ENCODE peak calls at places on chromosomes 16 and 17, in six cellular contexts. One of them, this sample, is unnamed. For H3K27me3, the result is how much of the 10 kb centered on the place peaks cover.

GRCh38 chr17:53724726-53725125 is 98.0 kb upstream of the KIF2B start:
- DNase-seq in psoas muscle: no peak
- DNase-seq in ovary: no peak
- DNase-seq in stomach: no peak
- DNase-seq in adrenal gland: no peak
- DNase-seq in right atrium auricular region: no peak
- DNase-seq in this sample: no peak

GRCh38 chr17:41655611-41656111 is 31.3 kb upstream of the KRT17 start:
- DNase-seq in psoas muscle: no peak
- DNase-seq in ovary: no peak
- DNase-seq in stomach: peak
- DNase-seq in adrenal gland: peak
- DNase-seq in right atrium auricular region: no peak
- DNase-seq in this sample: no peak

GRCh38 chr16:27922433-27922832 is 141.1 kb downstream of the GSG1L start:
- DNase-seq in psoas muscle: no peak
- DNase-seq in ovary: no peak
- DNase-seq in stomach: no peak
- DNase-seq in adrenal gland: no peak
- DNase-seq in right atrium auricular region: no peak
- DNase-seq in this sample: no peak

GRCh38 chr17:10071141-10071540 is 127.3 kb downstream of the GAS7 start:
- DNase-seq in psoas muscle: no peak
- DNase-seq in ovary: no peak
- DNase-seq in stomach: no peak
- DNase-seq in adrenal gland: no peak
- DNase-seq in right atrium auricular region: no peak
- DNase-seq in this sample: no peak

GRCh38 chr16:3180445-3180878 is 7.5 kb upstream of the OR1F1 start:
- DNase-seq in psoas muscle: no peak
- DNase-seq in ovary: no peak
- DNase-seq in stomach: no peak
- DNase-seq in adrenal gland: no peak
- DNase-seq in right atrium auricular region: no peak
- DNase-seq in this sample: no peak

GRCh38 chr17:8436169-8436932 is 667 bp downstream of the NDEL1 start:
- DNase-seq in psoas muscle: peak
- DNase-seq in ovary: no peak
- DNase-seq in stomach: peak
- DNase-seq in adrenal gland: peak
- DNase-seq in right atrium auricular region: peak
- DNase-seq in this sample: no peak

GRCh38 chr17:5553479-5553878 is 30.8 kb downstream of the NLRP1 start:
- DNase-seq in psoas muscle: no peak
- DNase-seq in ovary: no peak
- DNase-seq in stomach: no peak
- DNase-seq in adrenal gland: no peak
- DNase-seq in right atrium auricular region: no peak
- DNase-seq in this sample: no peak

GRCh38 chr16:56450275-56450889 is 750 bp downstream of the NUDT21 start:
- DNase-seq in psoas muscle: no peak
- DNase-seq in ovary: no peak
- DNase-seq in stomach: no peak
- DNase-seq in adrenal gland: no peak
- DNase-seq in right atrium auricular region: no peak
- DNase-seq in this sample: no peak

GRCh38 chr17:35167666-35168065 is 20.0 kb downstream of the UNC45B start:
- DNase-seq in psoas muscle: no peak
- DNase-seq in ovary: no peak
- DNase-seq in stomach: no peak
- DNase-seq in adrenal gland: no peak
- DNase-seq in right atrium auricular region: no peak
- DNase-seq in this sample: no peak

GRCh38 chr17:57785032-57785431 is 39.9 kb upstream of the CCDC182 start:
- DNase-seq in psoas muscle: no peak
- DNase-seq in ovary: no peak
- DNase-seq in stomach: no peak
- DNase-seq in adrenal gland: peak
- DNase-seq in right atrium auricular region: no peak
- DNase-seq in this sample: no peak

GRCh38 chr16:11587643-11588247 is 1.0 kb upstream of the LITAF start:
- DNase-seq in psoas muscle: no peak
- DNase-seq in ovary: no peak
- DNase-seq in stomach: no peak
- DNase-seq in adrenal gland: no peak
- DNase-seq in right atrium auricular region: no peak
- DNase-seq in this sample: no peak

GRCh38 chr17:79219208-79219935 is 144.7 kb downstream of the ENGASE start:
- DNase-seq in psoas muscle: no peak
- DNase-seq in ovary: no peak
- DNase-seq in stomach: no peak
- DNase-seq in adrenal gland: no peak
- DNase-seq in right atrium auricular region: no peak
- DNase-seq in this sample: no peak

GRCh38 chr17:57357392-57357784 is 101.1 kb downstream of the MSI2 start:
- DNase-seq in psoas muscle: peak
- DNase-seq in ovary: peak
- DNase-seq in stomach: peak
- DNase-seq in adrenal gland: peak
- DNase-seq in right atrium auricular region: no peak
- DNase-seq in this sample: no peak

GRCh38 chr16:83626676-83627075 is 181.1 kb upstream of the HSBP1 start:
- DNase-seq in psoas muscle: no peak
- DNase-seq in ovary: no peak
- DNase-seq in stomach: no peak
- DNase-seq in adrenal gland: no peak
- DNase-seq in right atrium auricular region: peak
- DNase-seq in this sample: no peak

GRCh38 chr17:17761894-17762781 is 74.6 kb downstream of the SREBF1 start:
- DNase-seq in psoas muscle: no peak
- DNase-seq in ovary: no peak
- DNase-seq in stomach: no peak
- DNase-seq in adrenal gland: no peak
- DNase-seq in right atrium auricular region: no peak
- DNase-seq in this sample: no peak

GRCh38 chr17:13784466-13784865 is 182.7 kb upstream of the HS3ST3A1 start:
- DNase-seq in psoas muscle: no peak
- DNase-seq in ovary: no peak
- DNase-seq in stomach: no peak
- DNase-seq in adrenal gland: no peak
- DNase-seq in right atrium auricular region: no peak
- DNase-seq in this sample: no peak

GRCh38 chr17:46013502-46014165 is 14.6 kb downstream of the STH start:
- DNase-seq in psoas muscle: no peak
- DNase-seq in ovary: no peak
- DNase-seq in stomach: no peak
- DNase-seq in adrenal gland: no peak
- DNase-seq in right atrium auricular region: no peak
- DNase-seq in this sample: no peak

GRCh38 chr17:29126268-29126923 is 53.8 kb downstream of the MYO18A start:
- DNase-seq in psoas muscle: no peak
- DNase-seq in ovary: no peak
- DNase-seq in stomach: no peak
- DNase-seq in adrenal gland: no peak
- DNase-seq in right atrium auricular region: no peak
- DNase-seq in this sample: no peak

GRCh38 chr17:29124135-29124930 is 55.9 kb downstream of the MYO18A start:
- DNase-seq in psoas muscle: no peak
- DNase-seq in ovary: no peak
- DNase-seq in stomach: peak
- DNase-seq in adrenal gland: peak
- DNase-seq in right atrium auricular region: peak
- DNase-seq in this sample: no peak

GRCh38 chr17:29125651-29126050 is 54.5 kb downstream of the MYO18A start:
- DNase-seq in psoas muscle: no peak
- DNase-seq in ovary: no peak
- DNase-seq in stomach: no peak
- DNase-seq in adrenal gland: no peak
- DNase-seq in right atrium auricular region: no peak
- DNase-seq in this sample: no peak

GRCh38 chr17:29123111-29123510 is 57.1 kb downstream of the MYO18A start:
- DNase-seq in psoas muscle: no peak
- DNase-seq in ovary: no peak
- DNase-seq in stomach: no peak
- DNase-seq in adrenal gland: no peak
- DNase-seq in right atrium auricular region: no peak
- DNase-seq in this sample: no peak

GRCh38 chr17:29124931-29125270 is 55.3 kb downstream of the MYO18A start:
- DNase-seq in psoas muscle: peak
- DNase-seq in ovary: no peak
- DNase-seq in stomach: peak
- DNase-seq in adrenal gland: peak
- DNase-seq in right atrium auricular region: no peak
- DNase-seq in this sample: no peak
- H3K27me3 ChIP-seq in psoas muscle: under half
- H3K27me3 ChIP-seq in ovary: under half
- H3K27me3 ChIP-seq in stomach: under half
- H3K27me3 ChIP-seq in adrenal gland: under half
- H3K27me3 ChIP-seq in right atrium auricular region: under half
- H3K27me3 ChIP-seq in this sample: under half

DNA sequence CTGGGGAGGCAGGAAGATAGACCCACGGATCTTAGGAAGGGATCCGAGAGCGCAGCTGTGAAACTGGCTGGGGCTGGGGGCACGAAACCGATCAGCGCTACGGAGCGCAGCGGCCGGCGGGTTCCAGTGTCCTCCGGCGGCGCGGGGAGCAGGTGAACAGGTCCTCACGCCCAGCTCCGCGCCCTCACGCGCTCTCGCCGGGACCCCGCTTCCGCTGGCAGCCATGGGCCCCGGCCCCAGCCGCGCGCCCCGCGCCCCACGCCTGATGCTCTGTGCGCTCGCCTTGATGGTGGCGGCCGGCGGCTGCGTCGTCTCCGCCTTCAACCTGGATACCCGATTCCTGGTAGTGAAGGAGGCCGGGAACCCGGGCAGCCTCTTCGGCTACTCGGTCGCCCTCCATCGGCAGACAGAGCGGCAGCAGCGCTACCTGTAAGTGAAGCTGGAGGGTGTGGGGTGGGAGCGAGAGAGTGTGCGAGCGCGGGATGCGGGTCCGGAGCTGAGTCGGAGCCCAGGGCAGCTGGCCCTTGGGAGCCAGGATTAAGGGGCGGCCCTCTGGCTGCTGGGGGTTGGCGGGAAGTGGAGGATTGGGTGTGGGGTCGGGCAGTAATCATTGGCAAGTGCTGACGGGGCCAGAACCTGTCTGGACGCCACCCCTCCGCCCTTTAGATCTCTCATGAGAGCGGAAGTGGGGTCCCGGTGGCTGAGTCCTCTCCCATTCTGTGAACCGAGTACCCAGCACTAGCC is 479 bp downstream of the ITGA3 start:
- DNase-seq in psoas muscle: peak
- DNase-seq in ovary: peak
- DNase-seq in stomach: peak
- DNase-seq in adrenal gland: peak
- DNase-seq in right atrium auricular region: peak
- DNase-seq in this sample: no peak
- TF ChIP-seq CTCF in psoas muscle: peak
- TF ChIP-seq CTCF in ovary: peak
- TF ChIP-seq CTCF in stomach: no peak
- TF ChIP-seq CTCF in adrenal gland: peak
- TF ChIP-seq CTCF in right atrium auricular region: peak
- TF ChIP-seq CTCF in this sample: peak

DNA sequence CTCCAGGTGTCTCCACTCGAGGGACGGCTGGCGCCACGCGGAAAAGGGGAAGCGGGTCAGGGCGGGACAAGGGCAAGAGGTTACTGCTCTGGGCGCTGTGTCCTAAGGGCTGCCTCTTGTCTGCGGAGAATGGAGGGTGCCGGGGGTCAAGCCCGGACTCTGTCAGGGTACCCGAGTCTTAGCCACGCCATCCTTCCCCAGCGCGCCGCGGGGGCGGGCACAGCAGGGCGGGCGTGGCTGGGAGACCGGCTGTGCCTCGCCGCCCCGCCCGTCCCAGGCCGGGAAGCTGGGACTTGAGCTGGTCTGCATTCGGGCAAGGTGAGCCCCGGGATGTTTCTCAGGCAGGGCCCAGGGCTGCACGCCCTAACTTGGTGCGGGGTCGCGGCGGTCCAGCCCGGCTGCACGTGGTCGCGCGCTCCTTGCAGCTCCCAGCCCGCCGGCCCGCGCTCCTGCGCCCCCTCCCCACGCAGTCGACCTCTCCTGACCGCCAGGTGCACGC is 6.2 kb upstream of the ACTG1 start:
- DNase-seq in psoas muscle: peak
- DNase-seq in ovary: no peak
- DNase-seq in stomach: peak
- DNase-seq in adrenal gland: no peak
- DNase-seq in right atrium auricular region: no peak
- DNase-seq in this sample: no peak
- H3K4me3 ChIP-seq in psoas muscle: peak
- H3K4me3 ChIP-seq in ovary: peak
- H3K4me3 ChIP-seq in stomach: peak
- H3K4me3 ChIP-seq in adrenal gland: no peak
- H3K4me3 ChIP-seq in right atrium auricular region: peak
- H3K4me3 ChIP-seq in this sample: peak

GRCh38 chr17:77804796-77805426 is 153.6 kb upstream of the TNRC6C start:
- DNase-seq in psoas muscle: no peak
- DNase-seq in ovary: no peak
- DNase-seq in stomach: no peak
- DNase-seq in adrenal gland: no peak
- DNase-seq in right atrium auricular region: no peak
- DNase-seq in this sample: no peak

GRCh38 chr17:77802333-77802615 is 156.2 kb upstream of the TNRC6C start:
- DNase-seq in psoas muscle: no peak
- DNase-seq in ovary: no peak
- DNase-seq in stomach: no peak
- DNase-seq in adrenal gland: no peak
- DNase-seq in right atrium auricular region: no peak
- DNase-seq in this sample: no peak

GRCh38 chr17:77801545-77802332 is 156.8 kb upstream of the TNRC6C start:
- DNase-seq in psoas muscle: no peak
- DNase-seq in ovary: no peak
- DNase-seq in stomach: no peak
- DNase-seq in adrenal gland: no peak
- DNase-seq in right atrium auricular region: no peak
- DNase-seq in this sample: no peak

GRCh38 chr17:77802811-77803220 is 155.7 kb upstream of the TNRC6C start:
- DNase-seq in psoas muscle: no peak
- DNase-seq in ovary: no peak
- DNase-seq in stomach: no peak
- DNase-seq in adrenal gland: peak
- DNase-seq in right atrium auricular region: no peak
- DNase-seq in this sample: no peak

GRCh38 chr17:77803726-77804125 is 154.8 kb upstream of the TNRC6C start:
- DNase-seq in psoas muscle: no peak
- DNase-seq in ovary: no peak
- DNase-seq in stomach: no peak
- DNase-seq in adrenal gland: no peak
- DNase-seq in right atrium auricular region: no peak
- DNase-seq in this sample: no peak
- H3K27me3 ChIP-seq in psoas muscle: under half
- H3K27me3 ChIP-seq in ovary: under half
- H3K27me3 ChIP-seq in stomach: under half
- H3K27me3 ChIP-seq in adrenal gland: under half
- H3K27me3 ChIP-seq in right atrium auricular region: under half
- H3K27me3 ChIP-seq in this sample: under half

GRCh38 chr17:71304498-71305158 is 816.2 kb upstream of the SOX9 start:
- DNase-seq in psoas muscle: no peak
- DNase-seq in ovary: no peak
- DNase-seq in stomach: no peak
- DNase-seq in adrenal gland: no peak
- DNase-seq in right atrium auricular region: no peak
- DNase-seq in this sample: no peak
- TF ChIP-seq CTCF in psoas muscle: no peak
- TF ChIP-seq CTCF in ovary: no peak
- TF ChIP-seq CTCF in stomach: no peak
- TF ChIP-seq CTCF in adrenal gland: no peak
- TF ChIP-seq CTCF in right atrium auricular region: no peak
- TF ChIP-seq CTCF in this sample: no peak

This sample was measured in esophagus squamous epithelium.